ENCODE peak calls at places on chromosome 17, in five cellular contexts. One of them, this sample, is unnamed.

GRCh38 chr17:7389924-7390910 is 4.1 kb downstream of the PLSCR3 start:
- DNase-seq in stimulated activated CD8-positive, alpha-beta memory T cell treated with anti-CD3 and anti-CD28 coated beads, Interleukin-4, amount 100 ng/mL, for 1 hour: no peak
- DNase-seq in stimulated activated CD4-positive, alpha-beta T cell treated with anti-CD3 and anti-CD28 coated beads, Interleukin-15, amount 100 ng/mL, for 1 hour: no peak
- DNase-seq in Caki2: no peak
- DNase-seq in AG09319: no peak
- DNase-seq in this sample: no peak

GRCh38 chr17:29622337-29623282 is at the start of gene CORO6:
- DNase-seq in stimulated activated CD8-positive, alpha-beta memory T cell treated with anti-CD3 and anti-CD28 coated beads, Interleukin-4, amount 100 ng/mL, for 1 hour: peak
- DNase-seq in stimulated activated CD4-positive, alpha-beta T cell treated with anti-CD3 and anti-CD28 coated beads, Interleukin-15, amount 100 ng/mL, for 1 hour: peak
- DNase-seq in Caki2: peak
- DNase-seq in AG09319: no peak
- DNase-seq in this sample: no peak

GRCh38 chr17:2174471-2175293 is 119.8 kb downstream of the HIC1 start:
- DNase-seq in stimulated activated CD8-positive, alpha-beta memory T cell treated with anti-CD3 and anti-CD28 coated beads, Interleukin-4, amount 100 ng/mL, for 1 hour: no peak
- DNase-seq in stimulated activated CD4-positive, alpha-beta T cell treated with anti-CD3 and anti-CD28 coated beads, Interleukin-15, amount 100 ng/mL, for 1 hour: no peak
- DNase-seq in Caki2: no peak
- DNase-seq in AG09319: peak
- DNase-seq in this sample: no peak

GRCh38 chr17:14813649-14814048 is 451.5 kb downstream of the PMP22 start:
- DNase-seq in stimulated activated CD8-positive, alpha-beta memory T cell treated with anti-CD3 and anti-CD28 coated beads, Interleukin-4, amount 100 ng/mL, for 1 hour: no peak
- DNase-seq in stimulated activated CD4-positive, alpha-beta T cell treated with anti-CD3 and anti-CD28 coated beads, Interleukin-15, amount 100 ng/mL, for 1 hour: no peak
- DNase-seq in Caki2: no peak
- DNase-seq in AG09319: no peak
- DNase-seq in this sample: no peak

GRCh38 chr17:37280841-37281240 is 94.9 kb upstream of the C17orf78 start:
- DNase-seq in stimulated activated CD8-positive, alpha-beta memory T cell treated with anti-CD3 and anti-CD28 coated beads, Interleukin-4, amount 100 ng/mL, for 1 hour: no peak
- DNase-seq in stimulated activated CD4-positive, alpha-beta T cell treated with anti-CD3 and anti-CD28 coated beads, Interleukin-15, amount 100 ng/mL, for 1 hour: no peak
- DNase-seq in Caki2: no peak
- DNase-seq in AG09319: no peak
- DNase-seq in this sample: no peak

GRCh38 chr17:48432820-48433775 is 3.1 kb upstream of the SKAP1 start:
- DNase-seq in stimulated activated CD8-positive, alpha-beta memory T cell treated with anti-CD3 and anti-CD28 coated beads, Interleukin-4, amount 100 ng/mL, for 1 hour: no peak
- DNase-seq in stimulated activated CD4-positive, alpha-beta T cell treated with anti-CD3 and anti-CD28 coated beads, Interleukin-15, amount 100 ng/mL, for 1 hour: no peak
- DNase-seq in Caki2: no peak
- DNase-seq in AG09319: no peak
- DNase-seq in this sample: no peak

GRCh38 chr17:43003542-43004172 is 2.9 kb upstream of the IFI35 start:
- DNase-seq in stimulated activated CD8-positive, alpha-beta memory T cell treated with anti-CD3 and anti-CD28 coated beads, Interleukin-4, amount 100 ng/mL, for 1 hour: no peak
- DNase-seq in stimulated activated CD4-positive, alpha-beta T cell treated with anti-CD3 and anti-CD28 coated beads, Interleukin-15, amount 100 ng/mL, for 1 hour: no peak
- DNase-seq in Caki2: peak
- DNase-seq in AG09319: no peak
- DNase-seq in this sample: no peak

GRCh38 chr17:323181-323580 is 29.4 kb downstream of the RPH3AL start:
- DNase-seq in stimulated activated CD8-positive, alpha-beta memory T cell treated with anti-CD3 and anti-CD28 coated beads, Interleukin-4, amount 100 ng/mL, for 1 hour: no peak
- DNase-seq in stimulated activated CD4-positive, alpha-beta T cell treated with anti-CD3 and anti-CD28 coated beads, Interleukin-15, amount 100 ng/mL, for 1 hour: no peak
- DNase-seq in Caki2: no peak
- DNase-seq in AG09319: no peak
- DNase-seq in this sample: no peak

GRCh38 chr17:45990836-45991235 is 8.2 kb upstream of the STH start:
- DNase-seq in stimulated activated CD8-positive, alpha-beta memory T cell treated with anti-CD3 and anti-CD28 coated beads, Interleukin-4, amount 100 ng/mL, for 1 hour: no peak
- DNase-seq in stimulated activated CD4-positive, alpha-beta T cell treated with anti-CD3 and anti-CD28 coated beads, Interleukin-15, amount 100 ng/mL, for 1 hour: no peak
- DNase-seq in Caki2: no peak
- DNase-seq in AG09319: no peak
- DNase-seq in this sample: no peak

GRCh38 chr17:32852811-32853210 is 24.1 kb downstream of the MYO1D start:
- DNase-seq in stimulated activated CD8-positive, alpha-beta memory T cell treated with anti-CD3 and anti-CD28 coated beads, Interleukin-4, amount 100 ng/mL, for 1 hour: no peak
- DNase-seq in stimulated activated CD4-positive, alpha-beta T cell treated with anti-CD3 and anti-CD28 coated beads, Interleukin-15, amount 100 ng/mL, for 1 hour: no peak
- DNase-seq in Caki2: no peak
- DNase-seq in AG09319: no peak
- DNase-seq in this sample: no peak

GRCh38 chr17:48593840-48594411 is 347 bp upstream of the HOXB5 start:
- DNase-seq in stimulated activated CD8-positive, alpha-beta memory T cell treated with anti-CD3 and anti-CD28 coated beads, Interleukin-4, amount 100 ng/mL, for 1 hour: peak
- DNase-seq in stimulated activated CD4-positive, alpha-beta T cell treated with anti-CD3 and anti-CD28 coated beads, Interleukin-15, amount 100 ng/mL, for 1 hour: peak
- DNase-seq in Caki2: peak
- DNase-seq in AG09319: peak
- DNase-seq in this sample: no peak

GRCh38 chr17:71828182-71828596 is 292.6 kb upstream of the SOX9 start:
- DNase-seq in stimulated activated CD8-positive, alpha-beta memory T cell treated with anti-CD3 and anti-CD28 coated beads, Interleukin-4, amount 100 ng/mL, for 1 hour: no peak
- DNase-seq in stimulated activated CD4-positive, alpha-beta T cell treated with anti-CD3 and anti-CD28 coated beads, Interleukin-15, amount 100 ng/mL, for 1 hour: no peak
- DNase-seq in Caki2: no peak
- DNase-seq in AG09319: peak
- DNase-seq in this sample: peak

GRCh38 chr17:47741793-47742145 is 8.7 kb downstream of the TBX21 start:
- DNase-seq in stimulated activated CD8-positive, alpha-beta memory T cell treated with anti-CD3 and anti-CD28 coated beads, Interleukin-4, amount 100 ng/mL, for 1 hour: no peak
- DNase-seq in stimulated activated CD4-positive, alpha-beta T cell treated with anti-CD3 and anti-CD28 coated beads, Interleukin-15, amount 100 ng/mL, for 1 hour: no peak
- DNase-seq in Caki2: no peak
- DNase-seq in AG09319: no peak
- DNase-seq in this sample: no peak

GRCh38 chr17:40436631-40437030 is 6.6 kb upstream of the IGFBP4 start:
- DNase-seq in stimulated activated CD8-positive, alpha-beta memory T cell treated with anti-CD3 and anti-CD28 coated beads, Interleukin-4, amount 100 ng/mL, for 1 hour: no peak
- DNase-seq in stimulated activated CD4-positive, alpha-beta T cell treated with anti-CD3 and anti-CD28 coated beads, Interleukin-15, amount 100 ng/mL, for 1 hour: no peak
- DNase-seq in Caki2: no peak
- DNase-seq in AG09319: no peak
- DNase-seq in this sample: no peak

GRCh38 chr17:32323784-32324590 is 18.0 kb downstream of the C17orf75 start:
- DNase-seq in stimulated activated CD8-positive, alpha-beta memory T cell treated with anti-CD3 and anti-CD28 coated beads, Interleukin-4, amount 100 ng/mL, for 1 hour: no peak
- DNase-seq in stimulated activated CD4-positive, alpha-beta T cell treated with anti-CD3 and anti-CD28 coated beads, Interleukin-15, amount 100 ng/mL, for 1 hour: no peak
- DNase-seq in Caki2: peak
- DNase-seq in AG09319: no peak
- DNase-seq in this sample: no peak

GRCh38 chr17:35345445-35345925 is 27.9 kb downstream of the SLFN11 start:
- DNase-seq in stimulated activated CD8-positive, alpha-beta memory T cell treated with anti-CD3 and anti-CD28 coated beads, Interleukin-4, amount 100 ng/mL, for 1 hour: no peak
- DNase-seq in stimulated activated CD4-positive, alpha-beta T cell treated with anti-CD3 and anti-CD28 coated beads, Interleukin-15, amount 100 ng/mL, for 1 hour: no peak
- DNase-seq in Caki2: no peak
- DNase-seq in AG09319: no peak
- DNase-seq in this sample: no peak

GRCh38 chr17:17028878-17029535 is 13.2 kb upstream of the MPRIP start:
- DNase-seq in stimulated activated CD8-positive, alpha-beta memory T cell treated with anti-CD3 and anti-CD28 coated beads, Interleukin-4, amount 100 ng/mL, for 1 hour: no peak
- DNase-seq in stimulated activated CD4-positive, alpha-beta T cell treated with anti-CD3 and anti-CD28 coated beads, Interleukin-15, amount 100 ng/mL, for 1 hour: no peak
- DNase-seq in Caki2: no peak
- DNase-seq in AG09319: no peak
- DNase-seq in this sample: no peak

GRCh38 chr17:51325471-51325870 is 65.1 kb downstream of the UTP18 start:
- DNase-seq in stimulated activated CD8-positive, alpha-beta memory T cell treated with anti-CD3 and anti-CD28 coated beads, Interleukin-4, amount 100 ng/mL, for 1 hour: no peak
- DNase-seq in stimulated activated CD4-positive, alpha-beta T cell treated with anti-CD3 and anti-CD28 coated beads, Interleukin-15, amount 100 ng/mL, for 1 hour: no peak
- DNase-seq in Caki2: no peak
- DNase-seq in AG09319: no peak
- DNase-seq in this sample: no peak

GRCh38 chr17:31068291-31068690 is 26.5 kb upstream of the NF1 start:
- DNase-seq in stimulated activated CD8-positive, alpha-beta memory T cell treated with anti-CD3 and anti-CD28 coated beads, Interleukin-4, amount 100 ng/mL, for 1 hour: no peak
- DNase-seq in stimulated activated CD4-positive, alpha-beta T cell treated with anti-CD3 and anti-CD28 coated beads, Interleukin-15, amount 100 ng/mL, for 1 hour: peak
- DNase-seq in Caki2: peak
- DNase-seq in AG09319: no peak
- DNase-seq in this sample: no peak

GRCh38 chr17:45052052-45052772 is 780 bp upstream of the DCAKD start:
- DNase-seq in stimulated activated CD8-positive, alpha-beta memory T cell treated with anti-CD3 and anti-CD28 coated beads, Interleukin-4, amount 100 ng/mL, for 1 hour: no peak
- DNase-seq in stimulated activated CD4-positive, alpha-beta T cell treated with anti-CD3 and anti-CD28 coated beads, Interleukin-15, amount 100 ng/mL, for 1 hour: peak
- DNase-seq in Caki2: peak
- DNase-seq in AG09319: no peak
- DNase-seq in this sample: no peak

GRCh38 chr17:32877164-32877764 is 340 bp upstream of the MYO1D start:
- DNase-seq in stimulated activated CD8-positive, alpha-beta memory T cell treated with anti-CD3 and anti-CD28 coated beads, Interleukin-4, amount 100 ng/mL, for 1 hour: peak
- DNase-seq in stimulated activated CD4-positive, alpha-beta T cell treated with anti-CD3 and anti-CD28 coated beads, Interleukin-15, amount 100 ng/mL, for 1 hour: peak
- DNase-seq in Caki2: peak
- DNase-seq in AG09319: peak
- DNase-seq in this sample: no peak

GRCh38 chr17:41308918-41309359 is at the start of gene KRTAP16-1:
- DNase-seq in stimulated activated CD8-positive, alpha-beta memory T cell treated with anti-CD3 and anti-CD28 coated beads, Interleukin-4, amount 100 ng/mL, for 1 hour: no peak
- DNase-seq in stimulated activated CD4-positive, alpha-beta T cell treated with anti-CD3 and anti-CD28 coated beads, Interleukin-15, amount 100 ng/mL, for 1 hour: no peak
- DNase-seq in Caki2: no peak
- DNase-seq in AG09319: no peak
- DNase-seq in this sample: no peak

GRCh38 chr17:76672270-76672851 is 28.8 kb upstream of the ST6GALNAC1 start:
- DNase-seq in stimulated activated CD8-positive, alpha-beta memory T cell treated with anti-CD3 and anti-CD28 coated beads, Interleukin-4, amount 100 ng/mL, for 1 hour: no peak
- DNase-seq in stimulated activated CD4-positive, alpha-beta T cell treated with anti-CD3 and anti-CD28 coated beads, Interleukin-15, amount 100 ng/mL, for 1 hour: no peak
- DNase-seq in Caki2: no peak
- DNase-seq in AG09319: no peak
- DNase-seq in this sample: no peak

GRCh38 chr17:73591278-73592078 is 52.8 kb downstream of the SDK2 start:
- DNase-seq in stimulated activated CD8-positive, alpha-beta memory T cell treated with anti-CD3 and anti-CD28 coated beads, Interleukin-4, amount 100 ng/mL, for 1 hour: peak
- DNase-seq in stimulated activated CD4-positive, alpha-beta T cell treated with anti-CD3 and anti-CD28 coated beads, Interleukin-15, amount 100 ng/mL, for 1 hour: no peak
- DNase-seq in Caki2: no peak
- DNase-seq in AG09319: no peak
- DNase-seq in this sample: no peak

GRCh38 chr17:47850692-47851573 is at the start of gene SP6:
- DNase-seq in stimulated activated CD8-positive, alpha-beta memory T cell treated with anti-CD3 and anti-CD28 coated beads, Interleukin-4, amount 100 ng/mL, for 1 hour: peak
- DNase-seq in stimulated activated CD4-positive, alpha-beta T cell treated with anti-CD3 and anti-CD28 coated beads, Interleukin-15, amount 100 ng/mL, for 1 hour: peak
- DNase-seq in Caki2: peak
- DNase-seq in AG09319: no peak
- DNase-seq in this sample: no peak

GRCh38 chr17:34222732-34223486 is 32.2 kb upstream of the CCL2 start:
- DNase-seq in stimulated activated CD8-positive, alpha-beta memory T cell treated with anti-CD3 and anti-CD28 coated beads, Interleukin-4, amount 100 ng/mL, for 1 hour: no peak
- DNase-seq in stimulated activated CD4-positive, alpha-beta T cell treated with anti-CD3 and anti-CD28 coated beads, Interleukin-15, amount 100 ng/mL, for 1 hour: no peak
- DNase-seq in Caki2: no peak
- DNase-seq in AG09319: no peak
- DNase-seq in this sample: no peak

GRCh38 chr17:28763804-28764266 is 20.0 kb downstream of the TRAF4 start:
- DNase-seq in stimulated activated CD8-positive, alpha-beta memory T cell treated with anti-CD3 and anti-CD28 coated beads, Interleukin-4, amount 100 ng/mL, for 1 hour: peak
- DNase-seq in stimulated activated CD4-positive, alpha-beta T cell treated with anti-CD3 and anti-CD28 coated beads, Interleukin-15, amount 100 ng/mL, for 1 hour: peak
- DNase-seq in Caki2: peak
- DNase-seq in AG09319: no peak
- DNase-seq in this sample: peak

GRCh38 chr17:31496601-31497000 is 105.1 kb downstream of the RAB11FIP4 start:
- DNase-seq in stimulated activated CD8-positive, alpha-beta memory T cell treated with anti-CD3 and anti-CD28 coated beads, Interleukin-4, amount 100 ng/mL, for 1 hour: no peak
- DNase-seq in stimulated activated CD4-positive, alpha-beta T cell treated with anti-CD3 and anti-CD28 coated beads, Interleukin-15, amount 100 ng/mL, for 1 hour: no peak
- DNase-seq in Caki2: no peak
- DNase-seq in AG09319: no peak
- DNase-seq in this sample: no peak

GRCh38 chr17:80813318-80813717 is 178.3 kb upstream of the CHMP6 start:
- DNase-seq in stimulated activated CD8-positive, alpha-beta memory T cell treated with anti-CD3 and anti-CD28 coated beads, Interleukin-4, amount 100 ng/mL, for 1 hour: no peak
- DNase-seq in stimulated activated CD4-positive, alpha-beta T cell treated with anti-CD3 and anti-CD28 coated beads, Interleukin-15, amount 100 ng/mL, for 1 hour: no peak
- DNase-seq in Caki2: no peak
- DNase-seq in AG09319: no peak
- DNase-seq in this sample: no peak

GRCh38 chr17:66834919-66835454 is at the start of gene CACNG5:
- DNase-seq in stimulated activated CD8-positive, alpha-beta memory T cell treated with anti-CD3 and anti-CD28 coated beads, Interleukin-4, amount 100 ng/mL, for 1 hour: no peak
- DNase-seq in stimulated activated CD4-positive, alpha-beta T cell treated with anti-CD3 and anti-CD28 coated beads, Interleukin-15, amount 100 ng/mL, for 1 hour: no peak
- DNase-seq in Caki2: peak
- DNase-seq in AG09319: no peak
- DNase-seq in this sample: no peak

GRCh38 chr17:35141681-35142466 is at the start of gene NLE1:
- DNase-seq in stimulated activated CD8-positive, alpha-beta memory T cell treated with anti-CD3 and anti-CD28 coated beads, Interleukin-4, amount 100 ng/mL, for 1 hour: peak
- DNase-seq in stimulated activated CD4-positive, alpha-beta T cell treated with anti-CD3 and anti-CD28 coated beads, Interleukin-15, amount 100 ng/mL, for 1 hour: peak
- DNase-seq in Caki2: peak
- DNase-seq in AG09319: peak
- DNase-seq in this sample: no peak

GRCh38 chr17:29344201-29344856 is 45.8 kb upstream of the TAOK1 start:
- DNase-seq in stimulated activated CD8-positive, alpha-beta memory T cell treated with anti-CD3 and anti-CD28 coated beads, Interleukin-4, amount 100 ng/mL, for 1 hour: no peak
- DNase-seq in stimulated activated CD4-positive, alpha-beta T cell treated with anti-CD3 and anti-CD28 coated beads, Interleukin-15, amount 100 ng/mL, for 1 hour: no peak
- DNase-seq in Caki2: no peak
- DNase-seq in AG09319: no peak
- DNase-seq in this sample: no peak

GRCh38 chr17:58577696-58578095 is 63.3 kb upstream of the MTMR4 start:
- DNase-seq in stimulated activated CD8-positive, alpha-beta memory T cell treated with anti-CD3 and anti-CD28 coated beads, Interleukin-4, amount 100 ng/mL, for 1 hour: peak
- DNase-seq in stimulated activated CD4-positive, alpha-beta T cell treated with anti-CD3 and anti-CD28 coated beads, Interleukin-15, amount 100 ng/mL, for 1 hour: peak
- DNase-seq in Caki2: peak
- DNase-seq in AG09319: peak
- DNase-seq in this sample: no peak

GRCh38 chr17:4448197-4448980 is 14.6 kb downstream of the SPNS3 start:
- DNase-seq in stimulated activated CD8-positive, alpha-beta memory T cell treated with anti-CD3 and anti-CD28 coated beads, Interleukin-4, amount 100 ng/mL, for 1 hour: no peak
- DNase-seq in stimulated activated CD4-positive, alpha-beta T cell treated with anti-CD3 and anti-CD28 coated beads, Interleukin-15, amount 100 ng/mL, for 1 hour: no peak
- DNase-seq in Caki2: no peak
- DNase-seq in AG09319: no peak
- DNase-seq in this sample: no peak

GRCh38 chr17:3923466-3924190 is 7.4 kb upstream of the P2RX1 start:
- DNase-seq in stimulated activated CD8-positive, alpha-beta memory T cell treated with anti-CD3 and anti-CD28 coated beads, Interleukin-4, amount 100 ng/mL, for 1 hour: no peak
- DNase-seq in stimulated activated CD4-positive, alpha-beta T cell treated with anti-CD3 and anti-CD28 coated beads, Interleukin-15, amount 100 ng/mL, for 1 hour: no peak
- DNase-seq in Caki2: no peak
- DNase-seq in AG09319: no peak
- DNase-seq in this sample: no peak